ENCODE peak calls at places on chromosomes 1 and 21, in seven cellular contexts. F is body of pancreas, B is pancreas, N is IMR-90, J is heart left ventricle, R is upper lobe of right lung, P is brain microvascular endothelial cell. V is an unnamed sample.

GRCh38 chr1:150516050-150516591 is 569 bp downstream of the FALEC start:
- DNase-seq in J (no peak), F (no peak), N (no peak), B (no peak), R (no peak), P (no peak), V (no peak)

GRCh38 chr1:24705260-24706073 is 39.8 kb upstream of the CLIC4 start:
- DNase-seq in R (peak), P (peak), J (peak), B (peak), F (peak), N (peak), V (peak)

GRCh38 chr1:38253314-38253713 is 206.7 kb upstream of the POU3F1 start:
- DNase-seq in N (no peak), F (no peak), B (no peak), R (no peak), J (no peak), P (no peak), V (no peak)

GRCh38 chr1:81834921-81835698 is 34.4 kb downstream of the ADGRL2 start:
- DNase-seq in N (peak), B (no peak), F (no peak), J (no peak), P (peak), R (no peak), V (no peak)

GRCh38 chr1:109425902-109426277 is 358 bp downstream of the PSMA5 start:
- DNase-seq in N (peak), R (no peak), B (no peak), F (peak), P (peak), J (no peak), V (peak)

GRCh38 chr1:22712502-22713271 is 2.0 kb downstream of the EPHB2 start:
- DNase-seq in B (no peak), F (no peak), J (no peak), N (peak), P (no peak), R (no peak), V (peak)

GRCh38 chr1:16067127-16067768 is 6.2 kb downstream of the FAM131C start:
- DNase-seq in N (peak), J (no peak), R (no peak), P (no peak), F (peak), B (peak), V (peak)

GRCh38 chr1:24643362-24644346 is 552 bp downstream of the SRRM1 start:
- DNase-seq in J (peak), R (peak), F (peak), N (no peak), P (no peak), B (peak), V (peak)

GRCh38 chr1:99766378-99766800 is at the start of gene FRRS1:
- DNase-seq in N (peak), P (peak), J (peak), R (peak), B (peak), F (peak), V (peak)

GRCh38 chr1:85884372-85885035 is 176.3 kb upstream of the ZNHIT6 start:
- DNase-seq in R (no peak), J (no peak), P (no peak), F (no peak), B (no peak), N (peak), V (no peak)

GRCh38 chr1:32470991-32471694 is 6.3 kb downstream of the ZBTB8B start:
- DNase-seq in N (no peak), B (no peak), F (peak), P (no peak), R (no peak), J (no peak), V (no peak)

GRCh38 chr1:221631551-221631950 is 110.3 kb downstream of the DUSP10 start:
- DNase-seq in B (no peak), J (no peak), R (no peak), F (no peak), P (no peak), N (no peak), V (no peak)

GRCh38 chr1:230144010-230144614 is 77.1 kb downstream of the GALNT2 start:
- DNase-seq in P (no peak), R (no peak), F (peak), B (no peak), N (no peak), J (no peak), V (no peak)

DNA sequence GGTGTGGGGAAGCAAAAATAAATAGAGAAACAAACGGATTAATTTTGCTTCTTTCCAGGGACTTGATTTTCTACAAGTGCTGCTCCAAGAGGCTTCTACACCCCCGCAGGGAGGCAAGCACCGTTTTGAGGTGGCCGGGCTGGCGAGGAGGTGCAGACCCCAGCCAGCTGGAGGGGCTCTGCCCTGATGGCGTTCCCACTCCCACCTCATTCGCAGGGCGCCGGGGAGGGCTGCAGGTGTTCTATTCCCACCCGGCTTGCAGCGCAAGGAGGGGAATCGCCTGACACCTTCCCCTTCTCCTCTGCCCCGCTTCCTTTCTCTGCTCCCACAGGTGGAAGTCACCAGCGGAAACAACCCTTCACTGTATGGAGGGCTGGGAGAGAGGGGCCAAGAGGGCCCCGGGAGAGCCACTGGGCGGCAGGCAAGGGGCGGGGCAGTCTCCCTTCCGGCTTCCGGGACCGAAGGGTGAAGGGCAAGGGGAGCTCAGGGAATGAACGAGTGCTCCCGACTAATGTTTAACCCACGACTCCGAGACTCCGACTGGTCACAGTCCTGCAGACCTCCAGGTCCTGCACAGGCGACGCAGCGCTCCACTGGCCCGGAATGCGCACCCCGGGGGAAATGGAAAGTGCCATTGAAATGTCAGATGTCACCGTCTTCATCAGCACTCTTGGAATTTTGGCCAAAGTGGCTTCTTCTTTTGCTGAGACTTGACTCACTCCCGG is 29.1 kb downstream of the TEX35 start:
- DNase-seq in P (no peak), F (peak), J (peak), N (no peak), R (peak), B (peak), V (peak)
- H3K27ac ChIP-seq in P (no peak), F (peak), J (peak), N (peak), R (peak), B (peak), V (peak)

DNA sequence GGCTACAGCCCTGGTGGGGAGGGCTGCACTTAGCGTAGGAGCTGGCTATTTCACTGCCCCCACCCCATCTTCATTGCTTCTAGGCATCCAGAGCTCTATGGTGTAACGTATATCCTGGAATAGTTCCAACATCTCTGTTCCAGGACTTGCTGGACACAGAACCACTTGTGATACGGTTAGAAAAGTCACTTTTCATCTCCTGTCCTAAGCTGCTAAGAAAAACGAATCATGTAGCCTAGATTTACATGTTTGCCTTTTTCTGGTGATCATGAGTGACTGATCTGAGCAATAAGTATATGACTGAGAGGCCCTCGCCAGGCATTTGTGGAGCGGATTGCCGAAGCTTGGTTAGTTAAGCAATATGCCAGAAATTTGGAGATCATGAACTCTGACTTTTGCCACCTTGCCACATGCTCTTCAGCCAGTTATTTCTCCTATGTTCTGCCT is 41.0 kb upstream of the SRP9 start:
- DNase-seq in N (no peak), F (no peak), J (no peak), B (no peak), R (no peak), P (no peak), V (no peak)
- H3K27ac ChIP-seq in N (peak), F (peak), J (peak), B (peak), R (peak), P (peak), V (peak)

DNA sequence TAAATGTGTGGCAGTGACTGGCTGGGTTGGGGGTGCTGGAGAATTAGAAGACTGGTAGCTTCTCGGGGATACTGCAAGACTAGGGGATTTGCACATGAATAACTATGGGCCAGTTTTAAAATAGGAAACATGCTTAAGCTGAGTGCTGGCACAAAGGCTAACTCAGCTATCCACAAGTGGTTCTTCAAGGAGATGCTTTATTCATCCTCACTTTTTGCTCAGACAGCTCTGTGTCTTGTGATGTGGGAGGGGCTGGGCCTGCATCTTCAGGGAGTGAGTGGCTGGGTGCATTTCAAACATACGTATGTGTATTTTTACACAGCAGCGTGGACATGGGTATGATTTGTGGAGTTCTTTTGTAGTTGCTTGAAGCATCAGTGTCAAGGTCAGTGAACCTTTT is 2.3 kb downstream of the COQ8A start:
- DNase-seq in N (no peak), J (no peak), P (no peak), B (no peak), R (no peak), F (no peak), V (no peak)
- H3K27ac ChIP-seq in N (no peak), J (peak), P (no peak), B (peak), R (no peak), F (peak), V (peak)

GRCh38 chr21:34667761-34668160 is 1.0 kb upstream of the CLIC6 start:
- DNase-seq in N (no peak), P (no peak), F (no peak), J (no peak), B (no peak), R (no peak), V (no peak)

GRCh38 chr21:34669149-34669879 is 520 bp downstream of the CLIC6 start:
- DNase-seq in N (no peak), F (no peak), R (peak), J (no peak), P (no peak), B (no peak), V (peak)

GRCh38 chr21:34670220-34670961 is 1.6 kb downstream of the CLIC6 start:
- DNase-seq in B (no peak), P (no peak), R (peak), N (no peak), J (peak), F (no peak), V (peak)

GRCh38 chr21:34670962-34671348 is 2.2 kb downstream of the CLIC6 start:
- DNase-seq in P (no peak), N (no peak), J (no peak), F (no peak), B (no peak), R (no peak), V (no peak)

DNA sequence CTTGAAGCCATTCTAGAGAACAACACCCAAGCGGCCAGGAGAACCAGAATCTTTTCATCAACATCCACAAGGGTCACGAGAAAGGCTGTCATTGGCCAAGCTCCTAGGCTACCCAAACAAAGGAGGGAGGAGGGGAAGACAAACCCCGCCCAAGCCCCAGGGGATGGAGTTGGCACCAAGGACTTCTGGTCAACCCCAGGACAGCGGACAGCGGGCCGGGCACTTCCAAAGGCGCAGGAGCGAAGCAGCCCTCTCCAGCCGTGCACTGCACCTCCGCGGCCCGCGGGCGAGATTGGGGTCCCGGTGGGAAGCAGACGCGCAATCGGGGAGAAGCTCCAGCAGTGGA is at the start of gene CLIC6:
- DNase-seq in R (peak), P (no peak), B (no peak), N (no peak), F (no peak), J (no peak), V (peak)
- H3K27ac ChIP-seq in R (no peak), P (no peak), B (no peak), N (no peak), F (peak), J (no peak), V (peak)

V was measured in transverse colon.